ENCODE peak calls at places on chromosomes 4 and X, in six cellular contexts. G, F, N, M, T and B are unnamed samples.

GRCh38 chrX:49792376-49792775 is 36.7 kb upstream of the PAGE4 start:
- DNase-seq in G (no peak), M (no peak), F (peak; percentile 69), T (no peak), N (no peak), B (no peak)

GRCh38 chr4:55444822-55445221 is 49.1 kb downstream of the TMEM165 start:
- DNase-seq in G (no peak), F (peak; percentile 7), N (no peak), T (no peak), M (no peak), B (no peak)

GRCh38 chr4:111510535-111510934 is 634.7 kb upstream of the FAM241A start:
- DNase-seq in N (no peak), G (no peak), T (no peak), F (no peak), M (no peak), B (no peak)

GRCh38 chr4:83231620-83232056 is 53.0 kb downstream of the COQ2 start:
- DNase-seq in M (no peak), F (peak; percentile 60), T (no peak), N (no peak), G (no peak), B (no peak)

GRCh38 chrX:104803219-104803618 is 237.2 kb downstream of the IL1RAPL2 start:
- DNase-seq in M (no peak), N (no peak), G (no peak), F (no peak), T (no peak), B (no peak)

GRCh38 chrX:12360389-12360788 is 222.1 kb downstream of the FRMPD4 start:
- DNase-seq in T (no peak), G (no peak), F (no peak), N (no peak), M (no peak), B (no peak)

GRCh38 chrX:105636667-105637066 is 185.7 kb upstream of the NRK start:
- DNase-seq in F (no peak), N (no peak), G (no peak), M (no peak), T (no peak), B (no peak)

GRCh38 chr4:161002386-161002785 is 1161.4 kb downstream of the FSTL5 start:
- DNase-seq in M (no peak), F (no peak), T (no peak), G (no peak), N (no peak), B (no peak)

GRCh38 chr4:159776915-159777314 is 674.0 kb downstream of the RAPGEF2 start:
- DNase-seq in F (no peak), T (no peak), G (no peak), M (no peak), N (no peak), B (no peak)

GRCh38 chrX:22314211-22314610 is 41.5 kb downstream of the CBLL2 start:
- DNase-seq in F (no peak), M (no peak), N (no peak), T (no peak), G (no peak), B (no peak)

GRCh38 chrX:46311581-46312120 is 233.6 kb downstream of the ZNF674 start:
- DNase-seq in N (no peak), T (no peak), M (no peak), F (no peak), G (no peak), B (no peak)

GRCh38 chr4:108838451-108838850 is 75.6 kb upstream of the ETNPPL start:
- DNase-seq in N (no peak), G (no peak), M (no peak), T (no peak), F (no peak), B (no peak)

GRCh38 chrX:77447339-77448149 is at the start of gene FGF16:
- DNase-seq in N (no peak), F (no peak), M (no peak), G (peak; percentile 48), T (peak; percentile 9), B (no peak)

GRCh38 chr4:85828295-85828910 is 353.5 kb downstream of the ARHGAP24 start:
- DNase-seq in F (no peak), M (no peak), T (no peak), N (no peak), G (no peak), B (no peak)
- H3K4me3 ChIP-seq in F (no peak overlapping the region), M (peak overlapping the region; percentile 50), T (no peak overlapping the region), N (peak overlapping the region; percentile 26), G (peak overlapping the region; percentile 1), B (no peak overlapping the region)

DNA sequence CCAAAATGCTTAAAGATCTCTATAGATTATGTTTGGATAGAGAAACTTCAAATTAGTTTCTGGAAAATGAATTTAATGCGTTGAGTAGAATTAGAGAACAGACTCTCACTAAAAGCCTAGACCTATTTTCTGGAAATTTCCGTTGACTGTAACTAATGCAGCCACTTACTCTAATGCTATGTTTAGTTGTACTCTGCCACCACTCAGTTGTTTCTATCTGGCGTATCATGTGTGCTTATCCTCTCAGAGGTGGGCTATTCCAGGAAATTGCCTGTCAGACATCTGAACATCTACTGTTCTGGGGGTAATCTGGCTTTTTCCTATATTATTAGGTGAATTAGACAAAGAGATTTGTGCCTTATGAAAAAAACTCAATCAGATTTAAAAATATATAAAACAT is 347.1 kb upstream of the FSTL5 start:
- DNase-seq in N (no peak), M (no peak), T (no peak), F (no peak), G (no peak), B (no peak)
- TF ChIP-seq CTCF in N (no peak), M (no peak), T (no peak), F (no peak), G (no peak), B (no peak)

GRCh38 chrX:107470971-107471370 is 21.5 kb downstream of the FRMPD3 start:
- DNase-seq in M (no peak), F (no peak), T (no peak), N (no peak), G (no peak), B (no peak)

GRCh38 chrX:107467271-107467670 is 17.8 kb downstream of the FRMPD3 start:
- DNase-seq in G (no peak), T (no peak), M (no peak), F (no peak), N (no peak), B (no peak)

GRCh38 chrX:107470198-107470597 is 20.7 kb downstream of the FRMPD3 start:
- DNase-seq in G (no peak), F (no peak), T (no peak), M (no peak), N (no peak), B (no peak)

GRCh38 chrX:107465932-107466620 is 16.6 kb downstream of the FRMPD3 start:
- DNase-seq in T (no peak), N (no peak), G (no peak), F (no peak), M (no peak), B (no peak)
- H3K4me3 ChIP-seq in T (no peak overlapping the region), N (no peak overlapping the region), G (no peak overlapping the region), F (no peak overlapping the region), M (no peak overlapping the region), B (no peak overlapping the region)

GRCh38 chr4:47493238-47494123 is 8.4 kb downstream of the ATP10D start:
- DNase-seq in M (no peak), G (no peak), N (no peak), T (no peak), F (no peak), B (no peak)

GRCh38 chr4:47488706-47489105 is 3.6 kb downstream of the ATP10D start:
- DNase-seq in T (no peak), G (no peak), F (no peak), M (no peak), N (no peak), B (no peak)

GRCh38 chr4:47486306-47486705 is 1.2 kb downstream of the ATP10D start:
- DNase-seq in T (no peak), G (no peak), M (no peak), N (no peak), F (no peak), B (no peak)

GRCh38 chr4:47494124-47494430 is 9.0 kb downstream of the ATP10D start:
- DNase-seq in F (no peak), T (no peak), M (no peak), N (no peak), G (no peak), B (no peak)

DNA sequence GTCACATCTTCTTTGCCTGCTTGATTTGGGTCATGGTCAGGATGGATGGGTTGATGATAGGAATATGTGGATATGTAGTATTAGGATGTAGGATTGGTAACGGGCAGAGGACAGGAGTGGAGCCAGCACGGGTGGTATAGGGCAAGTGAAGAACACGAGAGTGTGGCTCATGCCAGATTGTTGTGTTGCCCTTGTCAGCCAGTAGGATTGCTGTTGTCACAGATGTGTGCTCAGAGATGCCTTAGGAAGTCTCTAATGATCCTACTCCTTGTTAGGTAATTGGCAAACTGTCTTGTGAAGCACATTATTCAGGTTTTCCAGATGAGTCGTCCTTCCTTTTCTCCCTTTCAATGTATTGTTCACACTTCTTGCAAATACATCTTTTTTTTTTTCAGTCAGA is 5.5 kb downstream of the ATP10D start:
- DNase-seq in M (peak; percentile 17), G (no peak), F (peak; percentile 21), N (no peak), T (no peak), B (no peak)
- TF ChIP-seq CTCF in M (peak; percentile 63), G (peak; percentile 24), F (peak; percentile 28), N (peak; percentile 21), T (no peak), B (peak; percentile 12)

GRCh38 chrX:53441531-53442321 is 7.6 kb upstream of the HSD17B10 start:
- DNase-seq in G (peak; percentile 93), N (peak; percentile 64), F (peak; percentile 62), M (no peak), T (peak; percentile 90), B (peak; percentile 39)
- H3K4me3 ChIP-seq in G (peak overlapping the region; percentile 30), N (peak overlapping the region; percentile 44), F (peak overlapping the region; percentile 65), M (no peak overlapping the region), T (peak overlapping the region; percentile 8), B (peak overlapping the region; percentile 44)

GRCh38 chr4:25180524-25181131 is 20.4 kb upstream of the SEPSECS start:
- DNase-seq in N (no peak), G (no peak), T (peak; percentile 25), F (peak; percentile 56), M (peak; percentile 52), B (no peak)
- TF ChIP-seq CTCF in N (peak; percentile 35), G (peak; percentile 73), T (peak; percentile 41), F (peak; percentile 68), M (peak; percentile 68), B (peak; percentile 76)